ENCODE peak calls at places on chromosomes 11 and 22, in ten cellular contexts. H, W, E, S, K, N, I, P, J and Y are unnamed samples.

GRCh38 chr22:49301398-49302149 is 526.1 kb downstream of the BRD1 start:
- DNase-seq in H (no peak), W (no peak), E (no peak), S (no peak), K (no peak), N (no peak), I (no peak), P (no peak), J (no peak), Y (no peak)

GRCh38 chr22:46262449-46263207 is 515 bp downstream of the PKDREJ start:
- DNase-seq in H (peak), W (peak), E (no peak), S (peak), K (peak), N (peak), I (peak), P (no peak), J (peak), Y (no peak)

GRCh38 chr11:27293500-27294417 is 69.3 kb downstream of the CCDC34 start:
- DNase-seq in H (no peak), W (no peak), E (no peak), S (no peak), K (no peak), N (peak), I (no peak), P (peak), J (no peak), Y (no peak)

GRCh38 chr22:18968011-18968749 is 32.1 kb upstream of the PRODH start:
- DNase-seq in H (no peak), W (peak), E (no peak), S (no peak), K (no peak), N (peak), I (peak), P (peak), J (peak), Y (no peak)

GRCh38 chr22:26679003-26679629 is 21.7 kb downstream of the MIAT start:
- DNase-seq in H (peak), W (peak), E (peak), S (peak), K (peak), N (peak), I (peak), P (peak), J (peak), Y (peak)

GRCh38 chr11:122107045-122107444 is 9.0 kb downstream of the BLID start:
- DNase-seq in H (no peak), W (no peak), E (no peak), S (no peak), K (no peak), N (no peak), I (no peak), P (no peak), J (no peak), Y (no peak)

GRCh38 chr11:125381499-125381898 is 114.6 kb downstream of the FEZ1 start:
- DNase-seq in H (no peak), W (no peak), E (no peak), S (no peak), K (no peak), N (no peak), I (no peak), P (no peak), J (no peak), Y (no peak)

GRCh38 chr11:125941606-125942275 is 4.1 kb upstream of the VSIG10L2 start:
- DNase-seq in H (peak), W (peak), E (peak), S (peak), K (peak), N (peak), I (peak), P (no peak), J (peak), Y (peak)

GRCh38 chr11:10715571-10715970 is 22.0 kb upstream of the IRAG1 start:
- DNase-seq in H (no peak), W (no peak), E (no peak), S (no peak), K (no peak), N (no peak), I (no peak), P (no peak), J (no peak), Y (no peak)

GRCh38 chr11:120839201-120839600 is 184.7 kb upstream of the TBCEL start:
- DNase-seq in H (no peak), W (no peak), E (no peak), S (no peak), K (no peak), N (no peak), I (no peak), P (no peak), J (no peak), Y (no peak)

GRCh38 chr11:118245946-118246562 is 6.1 kb downstream of the MPZL3 start:
- DNase-seq in H (no peak), W (no peak), E (no peak), S (no peak), K (no peak), N (no peak), I (no peak), P (no peak), J (no peak), Y (no peak)

GRCh38 chr22:27965547-27965946 is 46.5 kb upstream of the PITPNB start:
- DNase-seq in H (no peak), W (no peak), E (no peak), S (no peak), K (no peak), N (peak), I (no peak), P (no peak), J (no peak), Y (no peak)

GRCh38 chr11:71283960-71284359 is 31.6 kb upstream of the SHANK2 start:
- DNase-seq in H (peak), W (no peak), E (no peak), S (no peak), K (no peak), N (no peak), I (no peak), P (no peak), J (no peak), Y (no peak)

GRCh38 chr11:17864478-17864941 is 129.9 kb downstream of the KCNC1 start:
- DNase-seq in H (peak), W (peak), E (no peak), S (no peak), K (peak), N (peak), I (no peak), P (no peak), J (peak), Y (no peak)

GRCh38 chr11:110113507-110113906 is 20.3 kb downstream of the ZC3H12C start:
- DNase-seq in H (no peak), W (no peak), E (no peak), S (no peak), K (no peak), N (no peak), I (no peak), P (no peak), J (no peak), Y (no peak)

GRCh38 chr11:123430736-123431356 is 777 bp downstream of the GRAMD1B start:
- DNase-seq in H (peak), W (peak), E (peak), S (peak), K (peak), N (peak), I (peak), P (peak), J (peak), Y (peak)

GRCh38 chr11:36292311-36292722 is 3.1 kb upstream of the COMMD9 start:
- DNase-seq in H (no peak), W (no peak), E (no peak), S (peak), K (peak), N (peak), I (peak), P (peak), J (peak), Y (no peak)

GRCh38 chr11:14414470-14415461 is 55.8 kb upstream of the RRAS2 start:
- DNase-seq in H (no peak), W (peak), E (peak), S (peak), K (peak), N (peak), I (peak), P (no peak), J (peak), Y (peak)

GRCh38 chr22:45885171-45885840 is 91.7 kb downstream of the WNT7B start:
- DNase-seq in H (no peak), W (no peak), E (no peak), S (no peak), K (no peak), N (no peak), I (no peak), P (no peak), J (no peak), Y (no peak)